ENCODE peak calls at places on chromosomes 5 and 9, in seven cellular contexts. One of them, this sample, is unnamed.

GRCh38 chr5:124812771-124813358 is 66.4 kb upstream of the ZNF608 start:
- DNase-seq in CD8-positive, alpha-beta T cell: no peak
- DNase-seq in fibroblast of pulmonary artery: no peak
- DNase-seq in HL-60: no peak
- DNase-seq in GM12864: no peak
- DNase-seq in HFF-Myc: no peak
- DNase-seq in psoas muscle: no peak
- DNase-seq in this sample: no peak

GRCh38 chr5:172983542-172984243 is at the start of gene ATP6V0E1:
- DNase-seq in CD8-positive, alpha-beta T cell: peak
- DNase-seq in fibroblast of pulmonary artery: peak
- DNase-seq in HL-60: peak
- DNase-seq in GM12864: peak
- DNase-seq in HFF-Myc: peak
- DNase-seq in psoas muscle: peak
- DNase-seq in this sample: peak

GRCh38 chr5:1967716-1968115 is 85.0 kb upstream of the IRX4 start:
- DNase-seq in CD8-positive, alpha-beta T cell: no peak
- DNase-seq in fibroblast of pulmonary artery: no peak
- DNase-seq in HL-60: no peak
- DNase-seq in GM12864: no peak
- DNase-seq in HFF-Myc: no peak
- DNase-seq in psoas muscle: no peak
- DNase-seq in this sample: no peak

GRCh38 chr5:111364992-111365391 is 140.8 kb downstream of the CAMK4 start:
- DNase-seq in CD8-positive, alpha-beta T cell: no peak
- DNase-seq in fibroblast of pulmonary artery: peak
- DNase-seq in HL-60: no peak
- DNase-seq in GM12864: no peak
- DNase-seq in HFF-Myc: no peak
- DNase-seq in psoas muscle: no peak
- DNase-seq in this sample: no peak

GRCh38 chr5:73319036-73319435 is 129.5 kb downstream of the FOXD1 start:
- DNase-seq in CD8-positive, alpha-beta T cell: no peak
- DNase-seq in fibroblast of pulmonary artery: no peak
- DNase-seq in HL-60: no peak
- DNase-seq in GM12864: no peak
- DNase-seq in HFF-Myc: no peak
- DNase-seq in psoas muscle: no peak
- DNase-seq in this sample: no peak

GRCh38 chr5:73747696-73748380 is 121.8 kb downstream of the ARHGEF28 start:
- DNase-seq in CD8-positive, alpha-beta T cell: no peak
- DNase-seq in fibroblast of pulmonary artery: peak
- DNase-seq in HL-60: no peak
- DNase-seq in GM12864: no peak
- DNase-seq in HFF-Myc: no peak
- DNase-seq in psoas muscle: no peak
- DNase-seq in this sample: no peak

GRCh38 chr5:35878079-35878478 is 21.4 kb downstream of the IL7R start:
- DNase-seq in CD8-positive, alpha-beta T cell: no peak
- DNase-seq in fibroblast of pulmonary artery: no peak
- DNase-seq in HL-60: no peak
- DNase-seq in GM12864: no peak
- DNase-seq in HFF-Myc: no peak
- DNase-seq in psoas muscle: no peak
- DNase-seq in this sample: no peak

GRCh38 chr9:112532427-112532826 is 45.8 kb downstream of the KIAA1958 start:
- DNase-seq in CD8-positive, alpha-beta T cell: no peak
- DNase-seq in fibroblast of pulmonary artery: peak
- DNase-seq in HL-60: peak
- DNase-seq in GM12864: no peak
- DNase-seq in HFF-Myc: no peak
- DNase-seq in psoas muscle: no peak
- DNase-seq in this sample: peak

GRCh38 chr5:68046445-68046844 is 169.1 kb upstream of the PIK3R1 start:
- DNase-seq in CD8-positive, alpha-beta T cell: no peak
- DNase-seq in fibroblast of pulmonary artery: peak
- DNase-seq in HL-60: peak
- DNase-seq in GM12864: no peak
- DNase-seq in HFF-Myc: peak
- DNase-seq in psoas muscle: no peak
- DNase-seq in this sample: peak

GRCh38 chr9:90069107-90069506 is 464.3 kb downstream of the GADD45G start:
- DNase-seq in CD8-positive, alpha-beta T cell: no peak
- DNase-seq in fibroblast of pulmonary artery: no peak
- DNase-seq in HL-60: no peak
- DNase-seq in GM12864: no peak
- DNase-seq in HFF-Myc: no peak
- DNase-seq in psoas muscle: no peak
- DNase-seq in this sample: no peak

DNA sequence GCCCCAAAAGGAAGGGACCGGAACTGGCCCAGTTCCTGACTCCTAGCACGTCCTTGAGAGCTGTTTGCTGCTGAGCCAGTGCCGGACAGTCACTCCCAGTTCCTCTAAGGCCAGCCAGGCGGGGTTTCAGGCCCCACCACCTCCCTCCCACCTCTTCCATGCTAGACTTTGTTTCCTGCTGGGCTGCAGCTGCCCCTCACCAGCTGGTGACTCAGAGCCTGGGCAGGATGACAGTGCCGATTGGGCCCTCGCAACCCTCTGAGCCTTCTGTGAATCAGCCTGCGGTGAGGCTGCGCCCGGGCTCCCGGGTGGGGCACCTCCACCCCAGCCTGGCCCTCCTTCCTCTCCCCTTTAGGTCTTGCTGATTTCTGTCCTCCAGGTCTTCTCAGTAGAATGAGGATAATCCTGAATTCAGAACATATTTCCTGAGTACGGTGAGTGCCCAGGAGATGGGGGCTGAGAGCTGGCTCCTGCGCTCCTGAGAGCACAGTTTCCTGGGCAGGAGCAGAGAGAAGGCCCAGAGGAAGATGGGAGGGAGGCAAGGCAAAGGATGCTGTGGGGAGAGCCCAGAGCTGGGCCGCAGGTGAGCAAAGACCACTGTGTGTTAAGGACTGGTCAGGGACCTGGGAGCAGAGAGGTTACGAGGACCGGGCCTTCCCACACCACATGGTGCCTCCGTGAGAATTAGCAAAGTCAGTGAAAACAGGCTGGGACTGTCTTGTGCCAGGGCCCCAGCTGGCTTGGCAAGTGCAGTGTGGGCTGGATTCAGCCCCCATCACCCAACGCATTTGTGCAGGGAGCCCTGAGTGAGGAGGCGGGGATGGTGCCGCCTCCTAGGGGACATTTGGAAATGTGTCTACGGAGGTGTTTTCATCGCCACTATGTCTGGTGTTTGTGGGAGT is 32.9 kb upstream of the STXBP1 start:
- DNase-seq in CD8-positive, alpha-beta T cell: peak
- DNase-seq in fibroblast of pulmonary artery: peak
- DNase-seq in HL-60: peak
- DNase-seq in GM12864: no peak
- DNase-seq in HFF-Myc: peak
- DNase-seq in psoas muscle: peak
- DNase-seq in this sample: peak
- TF ChIP-seq CTCF in CD8-positive, alpha-beta T cell: no peak
- TF ChIP-seq CTCF in fibroblast of pulmonary artery: peak
- TF ChIP-seq CTCF in HL-60: no peak
- TF ChIP-seq CTCF in GM12864: no peak
- TF ChIP-seq CTCF in HFF-Myc: peak
- TF ChIP-seq CTCF in psoas muscle: peak
- TF ChIP-seq CTCF in this sample: peak

GRCh38 chr5:42596817-42597216 is 159.8 kb upstream of the CCDC152 start:
- DNase-seq in CD8-positive, alpha-beta T cell: no peak
- DNase-seq in fibroblast of pulmonary artery: no peak
- DNase-seq in HL-60: no peak
- DNase-seq in GM12864: no peak
- DNase-seq in HFF-Myc: no peak
- DNase-seq in psoas muscle: no peak
- DNase-seq in this sample: no peak

GRCh38 chr5:42598311-42598710 is 158.3 kb upstream of the CCDC152 start:
- DNase-seq in CD8-positive, alpha-beta T cell: no peak
- DNase-seq in fibroblast of pulmonary artery: no peak
- DNase-seq in HL-60: no peak
- DNase-seq in GM12864: no peak
- DNase-seq in HFF-Myc: no peak
- DNase-seq in psoas muscle: no peak
- DNase-seq in this sample: no peak

GRCh38 chr5:42597318-42597937 is 159.2 kb upstream of the CCDC152 start:
- DNase-seq in CD8-positive, alpha-beta T cell: no peak
- DNase-seq in fibroblast of pulmonary artery: no peak
- DNase-seq in HL-60: no peak
- DNase-seq in GM12864: no peak
- DNase-seq in HFF-Myc: no peak
- DNase-seq in psoas muscle: no peak
- DNase-seq in this sample: no peak

GRCh38 chr5:42599106-42599505 is 157.5 kb upstream of the CCDC152 start:
- DNase-seq in CD8-positive, alpha-beta T cell: no peak
- DNase-seq in fibroblast of pulmonary artery: no peak
- DNase-seq in HL-60: no peak
- DNase-seq in GM12864: no peak
- DNase-seq in HFF-Myc: no peak
- DNase-seq in psoas muscle: no peak
- DNase-seq in this sample: no peak

DNA sequence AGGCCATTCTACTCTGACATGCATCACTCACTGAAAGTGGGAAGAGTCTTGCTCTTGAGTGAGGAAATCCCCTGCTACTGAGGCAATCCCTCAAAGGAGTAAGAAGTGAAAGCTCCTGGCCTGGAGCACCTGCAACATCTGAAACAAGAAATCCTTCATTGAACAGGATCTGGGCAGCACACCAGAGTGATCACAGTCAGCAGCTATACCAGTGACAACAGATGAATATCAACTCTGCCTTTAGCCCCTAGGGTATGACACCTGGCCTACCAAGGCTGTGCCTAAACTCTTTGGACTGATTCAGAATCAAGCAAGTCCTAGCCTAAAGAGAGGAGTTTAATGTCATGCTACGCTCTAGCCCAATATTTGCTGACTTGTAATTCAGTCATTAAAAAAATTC is 156.2 kb upstream of the CCDC152 start:
- DNase-seq in CD8-positive, alpha-beta T cell: no peak
- DNase-seq in fibroblast of pulmonary artery: no peak
- DNase-seq in HL-60: no peak
- DNase-seq in GM12864: no peak
- DNase-seq in HFF-Myc: no peak
- DNase-seq in psoas muscle: no peak
- DNase-seq in this sample: no peak
- H3K4me3 ChIP-seq in CD8-positive, alpha-beta T cell: no peak
- H3K4me3 ChIP-seq in fibroblast of pulmonary artery: no peak
- H3K4me3 ChIP-seq in HL-60: no peak
- H3K4me3 ChIP-seq in GM12864: no peak
- H3K4me3 ChIP-seq in HFF-Myc: no peak
- H3K4me3 ChIP-seq in psoas muscle: no peak
- H3K4me3 ChIP-seq in this sample: no peak

DNA sequence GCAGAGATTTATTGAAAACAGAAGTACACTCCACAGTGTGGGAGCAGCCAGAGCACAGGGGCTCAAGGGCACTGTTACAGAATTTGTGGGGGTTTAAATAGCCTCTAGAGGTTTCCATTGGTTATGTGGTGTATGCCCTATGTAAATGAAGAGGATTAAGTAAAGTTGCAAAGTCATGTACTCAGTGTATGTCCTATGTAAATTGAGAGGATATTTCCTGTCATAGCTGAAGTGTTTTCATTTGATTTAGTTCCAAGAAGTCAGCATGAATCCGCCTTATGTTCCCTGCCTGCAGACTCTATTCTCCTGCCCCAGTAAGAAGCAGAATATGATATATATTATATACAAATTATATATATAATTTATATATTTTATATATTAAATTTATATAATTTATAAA is 966.0 kb upstream of the COX7C start:
- DNase-seq in CD8-positive, alpha-beta T cell: no peak
- DNase-seq in fibroblast of pulmonary artery: no peak
- DNase-seq in HL-60: no peak
- DNase-seq in GM12864: no peak
- DNase-seq in HFF-Myc: no peak
- DNase-seq in psoas muscle: no peak
- DNase-seq in this sample: no peak
- TF ChIP-seq CTCF in CD8-positive, alpha-beta T cell: no peak
- TF ChIP-seq CTCF in fibroblast of pulmonary artery: no peak
- TF ChIP-seq CTCF in HL-60: no peak
- TF ChIP-seq CTCF in GM12864: no peak
- TF ChIP-seq CTCF in HFF-Myc: no peak
- TF ChIP-seq CTCF in psoas muscle: no peak
- TF ChIP-seq CTCF in this sample: no peak

GRCh38 chr5:139403787-139404483 is at the start of gene SPATA24:
- DNase-seq in CD8-positive, alpha-beta T cell: peak
- DNase-seq in fibroblast of pulmonary artery: peak
- DNase-seq in HL-60: peak
- DNase-seq in GM12864: peak
- DNase-seq in HFF-Myc: peak
- DNase-seq in psoas muscle: peak
- DNase-seq in this sample: peak

GRCh38 chr5:139404484-139404840 is 573 bp upstream of the SPATA24 start:
- DNase-seq in CD8-positive, alpha-beta T cell: no peak
- DNase-seq in fibroblast of pulmonary artery: no peak
- DNase-seq in HL-60: no peak
- DNase-seq in GM12864: no peak
- DNase-seq in HFF-Myc: no peak
- DNase-seq in psoas muscle: no peak
- DNase-seq in this sample: no peak

GRCh38 chr5:139402561-139403158 is 1.2 kb downstream of the SPATA24 start:
- DNase-seq in CD8-positive, alpha-beta T cell: no peak
- DNase-seq in fibroblast of pulmonary artery: peak
- DNase-seq in HL-60: no peak
- DNase-seq in GM12864: no peak
- DNase-seq in HFF-Myc: no peak
- DNase-seq in psoas muscle: peak
- DNase-seq in this sample: no peak

GRCh38 chr5:139401546-139401945 is 2.3 kb downstream of the SPATA24 start:
- DNase-seq in CD8-positive, alpha-beta T cell: no peak
- DNase-seq in fibroblast of pulmonary artery: no peak
- DNase-seq in HL-60: no peak
- DNase-seq in GM12864: no peak
- DNase-seq in HFF-Myc: no peak
- DNase-seq in psoas muscle: peak
- DNase-seq in this sample: no peak

DNA sequence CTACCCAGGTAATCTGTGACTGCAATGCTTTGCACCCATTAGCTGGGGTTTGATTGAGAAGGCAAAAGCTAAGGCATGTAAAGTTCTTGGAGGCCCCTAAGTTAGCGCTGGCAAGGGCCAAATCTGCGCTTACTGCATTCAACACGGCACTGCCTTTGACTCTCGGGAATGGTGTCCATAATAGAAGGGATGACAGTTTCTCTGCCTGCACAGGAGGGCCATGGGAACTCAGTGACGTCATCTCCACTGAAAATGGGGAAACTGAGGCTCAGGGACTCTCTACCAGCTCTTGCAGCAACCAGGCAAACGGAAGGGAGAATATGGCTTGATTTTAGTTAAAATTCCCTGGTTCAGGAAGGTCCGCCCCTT is 487 bp downstream of the SPATA24 start:
- DNase-seq in CD8-positive, alpha-beta T cell: no peak
- DNase-seq in fibroblast of pulmonary artery: no peak
- DNase-seq in HL-60: no peak
- DNase-seq in GM12864: no peak
- DNase-seq in HFF-Myc: no peak
- DNase-seq in psoas muscle: peak
- DNase-seq in this sample: no peak
- H3K4me3 ChIP-seq in CD8-positive, alpha-beta T cell: peak
- H3K4me3 ChIP-seq in fibroblast of pulmonary artery: peak
- H3K4me3 ChIP-seq in HL-60: peak
- H3K4me3 ChIP-seq in GM12864: peak
- H3K4me3 ChIP-seq in HFF-Myc: peak
- H3K4me3 ChIP-seq in psoas muscle: peak
- H3K4me3 ChIP-seq in this sample: peak